ENCODE peak calls at places on chromosomes 13 and 19, in five cellular contexts. Q is AG09309, E is PC-3, H is right cardiac atrium, L is dorsolateral prefrontal cortex. M is an unnamed sample.

GRCh38 chr13:26742691-26743358 is 17.8 kb downstream of the GPR12 start:
- DNase-seq in Q (no peak), E (no peak), H (no peak), L (no peak), M (no peak)

GRCh38 chr13:74144269-74144668 is 10.1 kb upstream of the KLF12 start:
- DNase-seq in Q (no peak), E (no peak), H (no peak), L (no peak), M (no peak)

GRCh38 chr19:13839193-13839937 is 37.6 kb upstream of the NANOS3 start:
- DNase-seq in Q (no peak), E (peak), H (peak), L (no peak), M (no peak)

GRCh38 chr13:87671031-87671823 is at the start of gene SLITRK5:
- DNase-seq in Q (no peak), E (peak), H (peak), L (peak), M (no peak)

GRCh38 chr13:100458673-100459072 is 129.9 kb downstream of the GGACT start:
- DNase-seq in Q (no peak), E (no peak), H (no peak), L (no peak), M (no peak)

GRCh38 chr19:51480590-51480989 is 2.3 kb downstream of the CEACAM18 start:
- DNase-seq in Q (no peak), E (peak), H (no peak), L (no peak), M (no peak)

GRCh38 chr19:13400296-13400695 is 106.0 kb downstream of the CACNA1A start:
- DNase-seq in Q (no peak), E (no peak), H (no peak), L (no peak), M (no peak)

GRCh38 chr19:19145281-19145999 is 7.2 kb upstream of the TMEM161A start:
- DNase-seq in Q (no peak), E (no peak), H (peak), L (no peak), M (no peak)

GRCh38 chr13:69641773-69642172 is 465.9 kb upstream of the ATXN8OS start:
- DNase-seq in Q (no peak), E (no peak), H (no peak), L (no peak), M (no peak)

GRCh38 chr13:48585456-48585840 is 52.6 kb upstream of the RCBTB2 start:
- DNase-seq in Q (peak), E (peak), H (no peak), L (no peak), M (no peak)

DNA sequence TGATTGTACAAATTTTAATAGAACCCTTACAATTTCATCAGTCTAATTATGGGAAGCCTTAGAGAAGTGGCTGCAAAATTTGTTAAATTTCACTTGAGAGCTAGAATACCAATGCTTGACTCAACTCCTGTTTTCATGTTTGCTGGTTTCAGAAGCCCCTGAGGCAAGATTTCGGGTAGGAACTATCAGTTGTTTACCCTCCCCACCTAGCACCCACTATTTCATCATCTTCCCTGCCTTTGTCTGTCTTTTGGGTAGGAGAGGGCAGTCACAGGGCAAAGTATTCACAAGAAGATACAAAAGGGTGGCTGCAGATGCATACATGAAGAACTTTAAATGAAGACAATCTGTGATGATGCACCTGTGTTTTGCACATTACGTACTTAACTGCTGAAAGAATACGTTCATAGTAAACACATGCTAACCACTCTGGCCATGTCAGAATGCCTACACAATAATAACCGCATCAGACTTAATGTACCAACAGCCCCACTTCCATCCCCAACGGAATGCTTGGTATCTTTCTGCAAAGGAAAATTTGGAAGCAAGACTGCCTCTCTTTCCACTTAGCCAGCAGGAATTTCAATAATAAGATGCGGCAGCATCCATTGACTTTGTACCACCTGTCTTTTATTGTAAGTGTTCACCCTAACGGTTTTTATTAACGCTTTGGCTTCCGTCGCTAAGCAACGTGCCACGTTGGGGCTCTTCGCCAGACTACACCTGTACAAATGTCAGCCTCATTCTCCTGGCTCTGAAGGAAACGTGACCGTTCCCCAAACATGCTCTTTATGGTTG is 30.4 kb downstream of the TPT1 start:
- DNase-seq in Q (no peak), E (no peak), H (no peak), L (no peak), M (no peak)
- H3K4me3 ChIP-seq in Q (peak), E (peak), H (peak), L (peak), M (peak)

GRCh38 chr13:90706631-90707030 is 640.9 kb upstream of the MIR17HG start:
- DNase-seq in Q (no peak), E (no peak), H (no peak), L (no peak), M (no peak)

GRCh38 chr13:90709329-90709728 is 638.2 kb upstream of the MIR17HG start:
- DNase-seq in Q (no peak), E (no peak), H (no peak), L (no peak), M (no peak)

GRCh38 chr13:90710355-90710754 is 637.1 kb upstream of the MIR17HG start:
- DNase-seq in Q (no peak), E (no peak), H (no peak), L (no peak), M (no peak)

GRCh38 chr13:90713436-90714133 is 633.9 kb upstream of the MIR17HG start:
- DNase-seq in Q (no peak), E (no peak), H (peak), L (no peak), M (no peak)

GRCh38 chr13:90708159-90708558 is 639.3 kb upstream of the MIR17HG start:
- DNase-seq in Q (no peak), E (no peak), H (no peak), L (no peak), M (no peak)
- H3K4me3 ChIP-seq in Q (no peak), E (no peak), H (no peak), L (no peak), M (no peak)

GRCh38 chr13:110248449-110249143 is 58.4 kb downstream of the COL4A1 start:
- DNase-seq in Q (no peak), E (no peak), H (no peak), L (no peak), M (no peak)
- H3K4me3 ChIP-seq in Q (no peak), E (no peak), H (no peak), L (no peak), M (no peak)

GRCh38 chr13:99375806-99376080 is 68.5 kb upstream of the GPR183 start:
- DNase-seq in Q (no peak), E (no peak), H (no peak), L (no peak), M (no peak)
- H3K4me3 ChIP-seq in Q (no peak), E (no peak), H (no peak), L (no peak), M (no peak)

GRCh38 chr19:6772028-6772865 is at the start of gene VAV1:
- DNase-seq in Q (no peak), E (no peak), H (peak), L (no peak), M (no peak)

GRCh38 chr19:6773323-6773931 is 919 bp downstream of the VAV1 start:
- DNase-seq in Q (no peak), E (no peak), H (peak), L (no peak), M (no peak)

GRCh38 chr19:6769006-6769637 is 1.9 kb upstream of the SH2D3A start:
- DNase-seq in Q (no peak), E (peak), H (no peak), L (no peak), M (no peak)

GRCh38 chr19:6774821-6775707 is 2.6 kb downstream of the VAV1 start:
- DNase-seq in Q (no peak), E (no peak), H (peak), L (no peak), M (no peak)

GRCh38 chr19:6772866-6773322 is 386 bp downstream of the VAV1 start:
- DNase-seq in Q (no peak), E (no peak), H (peak), L (no peak), M (no peak)
- H3K4me3 ChIP-seq in Q (no peak), E (no peak), H (peak), L (no peak), M (no peak)

GRCh38 chr13:111118898-111119607 is 3.9 kb downstream of the ARHGEF7 start:
- DNase-seq in Q (no peak), E (no peak), H (no peak), L (no peak), M (no peak)
- H3K4me3 ChIP-seq in Q (no peak), E (no peak), H (no peak), L (no peak), M (no peak)

GRCh38 chr19:858868-859843 is at the start of gene CFD:
- DNase-seq in Q (no peak), E (no peak), H (peak), L (no peak), M (no peak)

GRCh38 chr19:861756-862528 is 2.5 kb downstream of the CFD start:
- DNase-seq in Q (no peak), E (peak), H (peak), L (no peak), M (no peak)

GRCh38 chr19:861099-861755 is 1.8 kb downstream of the CFD start:
- DNase-seq in Q (no peak), E (no peak), H (peak), L (no peak), M (no peak)

GRCh38 chr19:862529-863304 is 3.3 kb downstream of the CFD start:
- DNase-seq in Q (no peak), E (no peak), H (peak), L (no peak), M (no peak)

GRCh38 chr19:860481-861098 is 1.1 kb downstream of the CFD start:
- DNase-seq in Q (no peak), E (peak), H (peak), L (no peak), M (no peak)
- H3K4me3 ChIP-seq in Q (peak), E (peak), H (peak), L (no peak), M (peak)

M was measured in AG04449.